ENCODE peak calls at places on chromosomes 3 and 15, in four cellular contexts. H, T, Y and D are unnamed samples.

GRCh38 chr3:9467451-9467850 is 70.0 kb downstream of the SETD5 start:
- DNase-seq in T (no peak), H (no peak), Y (no peak), D (no peak)

GRCh38 chr15:91967935-91968605 is 114.6 kb downstream of the SLCO3A1 start:
- DNase-seq in Y (no peak), H (no peak), T (no peak), D (no peak)

GRCh38 chr3:15452156-15452555 is 24.8 kb downstream of the EAF1 start:
- DNase-seq in T (no peak), Y (peak; percentile 64), H (no peak), D (no peak)

GRCh38 chr15:100721758-100722550 is 119.6 kb downstream of the ASB7 start:
- DNase-seq in T (peak; percentile 95), H (no peak), Y (peak; percentile 91), D (no peak)

GRCh38 chr3:113270096-113270495 is 58.7 kb downstream of the BOC start:
- DNase-seq in T (no peak), Y (no peak), H (no peak), D (no peak)

GRCh38 chr3:64595253-64595694 is 92.5 kb downstream of the ADAMTS9 start:
- DNase-seq in Y (no peak), H (no peak), T (no peak), D (no peak)

GRCh38 chr3:3666664-3667063 is 132.6 kb upstream of the LRRN1 start:
- DNase-seq in T (no peak), Y (no peak), H (no peak), D (no peak)

GRCh38 chr3:127458698-127459097 is 131.8 kb downstream of the TPRA1 start:
- DNase-seq in T (no peak), H (peak; percentile 91), Y (no peak), D (no peak)

GRCh38 chr3:122902326-122902725 is 107.5 kb downstream of the SLC49A4 start:
- DNase-seq in T (no peak), Y (no peak), H (no peak), D (no peak)

GRCh38 chr15:55133972-55134371 is 62.8 kb downstream of the RSL24D1 start:
- DNase-seq in Y (no peak), H (peak; percentile 1), T (no peak), D (no peak)

GRCh38 chr3:117756580-117756979 is 1047.0 kb downstream of the TUSC7 start:
- DNase-seq in Y (no peak), H (peak; percentile 33), T (no peak), D (no peak)

GRCh38 chr3:194671511-194671899 is 486 bp downstream of the LSG1 start:
- DNase-seq in T (no peak), H (peak; percentile 60), Y (no peak), D (no peak)

GRCh38 chr3:170897978-170898377 is 10.5 kb downstream of the EIF5A2 start:
- DNase-seq in Y (no peak), H (no peak), T (no peak), D (no peak)

GRCh38 chr3:9301091-9301490 is 51.6 kb upstream of the SRGAP3 start:
- DNase-seq in Y (no peak), H (no peak), T (no peak), D (no peak)

GRCh38 chr15:71295242-71296031 is 180.2 kb downstream of the THSD4 start:
- DNase-seq in H (no peak), Y (no peak), T (peak; percentile 51), D (no peak)

GRCh38 chr3:104032283-104032682 is 1334.4 kb upstream of the ALCAM start:
- DNase-seq in T (no peak), H (peak; percentile 55), Y (no peak), D (no peak)

GRCh38 chr3:194395201-194395600 is 3.9 kb downstream of the GP5 start:
- DNase-seq in H (no peak), Y (no peak), T (no peak), D (no peak)

GRCh38 chr15:91946914-91947313 is 93.4 kb downstream of the SLCO3A1 start:
- DNase-seq in T (no peak), H (peak; percentile 59), Y (no peak), D (no peak)

GRCh38 chr3:23934253-23934652 is 10.8 kb upstream of the NR1D2 start:
- DNase-seq in Y (no peak), T (no peak), H (no peak), D (no peak)

GRCh38 chr15:66592505-66593218 is 26.9 kb upstream of the LCTL start:
- DNase-seq in Y (no peak), T (no peak), H (no peak), D (no peak)

GRCh38 chr3:121552379-121552778 is 6.6 kb upstream of the POLQ start:
- DNase-seq in H (no peak), Y (no peak), T (no peak), D (no peak)

GRCh38 chr15:69133862-69134519 is 26.4 kb upstream of the GLCE start:
- DNase-seq in Y (no peak), H (no peak), T (no peak), D (no peak)

GRCh38 chr15:52714968-52715367 is 35.8 kb upstream of the ATOSA start:
- DNase-seq in Y (no peak), T (no peak), H (no peak), D (no peak)

GRCh38 chr3:56835626-56836025 is 33.9 kb upstream of the ARHGEF3 start:
- DNase-seq in T (no peak), Y (no peak), H (no peak), D (no peak)

DNA sequence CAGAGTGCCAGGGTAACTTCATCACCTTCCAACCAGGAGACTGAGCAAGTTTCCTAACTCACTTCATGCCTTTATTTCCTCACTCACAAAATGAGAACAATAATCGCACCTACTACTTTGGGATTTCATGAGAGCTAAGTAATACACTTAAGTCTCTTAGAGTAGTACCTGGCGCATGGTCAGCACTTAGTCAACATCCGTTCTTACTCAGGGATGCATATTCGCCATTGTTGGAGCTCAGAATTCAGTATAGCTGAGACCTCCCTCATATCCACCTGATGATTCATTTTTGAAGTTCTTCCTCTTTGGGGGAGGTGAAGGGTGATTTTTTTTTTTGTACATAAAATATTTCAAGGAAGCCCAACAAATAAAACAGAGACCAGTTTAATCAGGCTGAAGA is 188.2 kb downstream of the AGBL1 start:
- DNase-seq in H (no peak), Y (no peak), T (no peak), D (no peak)
- TF ChIP-seq CTCF in H (no peak), Y (no peak), T (no peak), D (no peak)

GRCh38 chr3:57960174-57960505 is 48.1 kb upstream of the FLNB start:
- DNase-seq in Y (no peak), H (no peak), T (no peak), D (no peak)

GRCh38 chr3:57963811-57964346 is 44.3 kb upstream of the FLNB start:
- DNase-seq in T (no peak), Y (no peak), H (no peak), D (no peak)

GRCh38 chr3:57961177-57961827 is 46.9 kb upstream of the FLNB start:
- DNase-seq in Y (no peak), T (no peak), H (no peak), D (no peak)

GRCh38 chr3:57962448-57962834 is 45.8 kb upstream of the FLNB start:
- DNase-seq in Y (no peak), H (no peak), T (no peak), D (no peak)

GRCh38 chr3:57961828-57962447 is 46.3 kb upstream of the FLNB start:
- DNase-seq in H (peak; percentile 73), T (no peak), Y (no peak), D (no peak)
- TF ChIP-seq CTCF in H (peak; percentile 72), T (peak; percentile 28), Y (no peak), D (peak; percentile 30)

DNA sequence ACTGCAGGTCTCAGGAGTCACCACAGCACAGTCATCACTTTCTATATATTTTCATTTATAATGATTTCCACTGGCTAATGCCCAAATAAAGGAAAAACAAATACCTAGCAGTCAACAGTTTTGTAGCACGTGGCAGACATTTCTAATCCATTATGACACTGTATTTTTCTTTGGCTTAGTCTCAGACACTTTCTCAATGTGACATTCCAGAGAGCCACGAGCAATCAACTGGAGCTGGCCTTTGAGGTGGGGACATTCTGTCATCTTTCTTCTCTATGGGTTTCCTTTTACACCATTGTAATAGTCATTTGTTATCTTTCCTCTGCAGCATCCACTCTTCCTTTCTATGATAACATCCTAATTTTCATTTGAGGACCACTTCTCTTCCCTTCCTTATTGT is 119.7 kb downstream of the WNT5A start:
- DNase-seq in Y (no peak), H (no peak), T (no peak), D (no peak)
- TF ChIP-seq CTCF in Y (no peak), H (no peak), T (no peak), D (no peak)

GRCh38 chr3:11095932-11096265 is 58.4 kb upstream of the HRH1 start:
- DNase-seq in Y (no peak), H (peak; percentile 40), T (no peak), D (no peak)
- TF ChIP-seq CTCF in Y (no peak), H (peak; percentile 37), T (no peak), D (no peak)

DNA sequence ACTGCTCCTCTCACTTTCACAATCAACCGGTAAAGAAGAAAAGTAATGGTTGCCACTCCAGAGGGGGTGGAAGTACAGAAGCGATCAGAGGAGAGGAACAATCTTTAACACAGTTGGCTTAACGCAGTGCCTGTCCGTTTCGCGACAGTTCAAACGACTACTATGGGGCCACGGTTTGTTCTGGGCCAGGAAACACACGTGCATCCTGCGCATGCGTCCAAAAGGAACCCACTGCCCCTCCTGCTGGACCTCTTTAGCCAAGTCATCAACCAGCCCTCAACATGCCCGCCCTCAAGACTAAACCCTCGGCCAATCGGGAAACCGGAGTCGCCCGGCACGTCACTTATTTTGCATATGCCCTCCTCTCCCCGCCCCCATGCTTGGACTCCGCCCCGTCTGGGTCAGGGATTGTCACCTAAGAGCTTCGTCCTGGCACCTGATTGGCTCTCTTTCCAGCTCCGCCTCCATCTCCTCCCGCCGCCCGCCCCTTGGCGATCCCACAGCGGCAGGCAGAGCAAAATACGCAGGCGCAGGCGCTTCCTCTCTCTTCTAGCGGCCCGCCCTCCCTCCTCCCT is 345 bp upstream of the CDV3 start:
- DNase-seq in Y (peak; percentile 100), T (peak; percentile 100), H (peak; percentile 100), D (peak; percentile 98)
- TF ChIP-seq CTCF in Y (no peak), T (peak; percentile 46), H (no peak), D (no peak)

GRCh38 chr15:60424006-60424405 is 26.2 kb upstream of the ANXA2 start:
- DNase-seq in H (no peak), Y (no peak), T (no peak), D (no peak)
- TF ChIP-seq CTCF in H (no peak), Y (no peak), T (no peak), D (no peak)